ENCODE peak calls at places on chromosomes 2 and 18, in five cellular contexts. U is NB4; S is cardiac fibroblast; V is naive thymus-derived CD8-positive, alpha-beta T cell; F is AG08395. Z is an unnamed sample.

GRCh38 chr2:196077821-196078220 is 9.2 kb upstream of the DNAH7 start:
- DNase-seq in U (no peak), S (no peak), V (no peak), F (peak; percentile 50), Z (peak; percentile 11)

GRCh38 chr2:109030870-109031480 is 42.0 kb upstream of the EDAR start:
- DNase-seq in U (no peak), S (no peak), V (peak; percentile 14), F (no peak), Z (no peak)

GRCh38 chr2:58851598-58851997 is 610.5 kb upstream of the FANCL start:
- DNase-seq in U (no peak), S (no peak), V (no peak), F (no peak), Z (no peak)

GRCh38 chr18:36127866-36128845 is 984 bp downstream of the SLC39A6 start:
- DNase-seq in U (peak; percentile 24), S (peak; percentile 34), V (no peak), F (peak; percentile 45), Z (peak; percentile 7)

GRCh38 chr2:39099820-39100728 is 20.8 kb downstream of the SOS1 start:
- DNase-seq in U (no peak), S (peak; percentile 22), V (no peak), F (no peak), Z (no peak)

GRCh38 chr2:171158036-171158789 is 2.5 kb downstream of the TLK1 start:
- DNase-seq in U (no peak), S (no peak), V (no peak), F (no peak), Z (no peak)

GRCh38 chr2:153519260-153519875 is 40.8 kb upstream of the RPRM start:
- DNase-seq in U (peak; percentile 67), S (peak; percentile 63), V (no peak), F (peak; percentile 45), Z (peak; percentile 66)

GRCh38 chr2:196278491-196278911 is 107.1 kb upstream of the STK17B start:
- DNase-seq in U (no peak), S (peak; percentile 55), V (no peak), F (peak; percentile 71), Z (no peak)

GRCh38 chr2:197708331-197708730 is 3.2 kb downstream of the MARS2 start:
- DNase-seq in U (peak; percentile 12), S (peak; percentile 63), V (no peak), F (peak; percentile 36), Z (no peak)

GRCh38 chr18:40012931-40013609 is 1942.0 kb upstream of the PIK3C3 start:
- DNase-seq in U (no peak), S (no peak), V (no peak), F (no peak), Z (no peak)

GRCh38 chr2:186526281-186526680 is 40.2 kb downstream of the ZC3H15 start:
- DNase-seq in U (no peak), S (no peak), V (no peak), F (no peak), Z (no peak)

GRCh38 chr2:30886101-30886500 is 78.9 kb upstream of the CAPN13 start:
- DNase-seq in U (no peak), S (no peak), V (no peak), F (no peak), Z (no peak)

GRCh38 chr2:120036145-120036544 is 23.3 kb downstream of the EPB41L5 start:
- DNase-seq in U (no peak), S (peak; percentile 36), V (no peak), F (no peak), Z (no peak)

GRCh38 chr2:65377556-65378307 is 54.7 kb downstream of the SPRED2 start:
- DNase-seq in U (peak; percentile 95), S (peak; percentile 76), V (no peak), F (peak; percentile 72), Z (peak; percentile 51)

GRCh38 chr2:48954935-48955334 is 199.4 kb downstream of the FSHR start:
- DNase-seq in U (no peak), S (no peak), V (no peak), F (no peak), Z (no peak)

GRCh38 chr2:42084231-42084671 is 36.4 kb downstream of the PKDCC start:
- DNase-seq in U (no peak), S (peak; percentile 55), V (no peak), F (peak; percentile 33), Z (no peak)

GRCh38 chr2:173076557-173077345 is 1.1 kb downstream of the MAP3K20 start:
- DNase-seq in U (peak; percentile 51), S (peak; percentile 55), V (no peak), F (peak; percentile 14), Z (peak; percentile 12)

GRCh38 chr2:119126650-119127049 is 31.9 kb downstream of the C1QL2 start:
- DNase-seq in U (peak; percentile 57), S (peak; percentile 4), V (peak; percentile 3), F (peak; percentile 35), Z (peak; percentile 58)